ENCODE peak calls at places on chromosomes 4 and X, in six cellular contexts. C is stomach, X is K562, S is upper lobe of left lung, E is transverse colon, I is esophagus muscularis mucosa. B is an unnamed sample. For H3K9me3, the result is how much of the 10 kb centered on the place peaks cover.

GRCh38 chr4:83686166-83686565 is 150.3 kb downstream of the GPAT3 start:
- DNase-seq in C (no peak), E (no peak), I (no peak), S (no peak), X (no peak), B (no peak)

GRCh38 chr4:88964450-88964849 is 92.5 kb downstream of the FAM13A start:
- DNase-seq in X (no peak), I (no peak), C (no peak), S (no peak), E (no peak), B (no peak)

GRCh38 chr4:122458625-122459024 is 2.1 kb upstream of the IL2 start:
- DNase-seq in E (no peak), S (no peak), C (no peak), X (no peak), I (no peak), B (no peak)

GRCh38 chr4:2574863-2575262 is 38.4 kb downstream of the FAM193A start:
- DNase-seq in E (no peak), S (peak), X (no peak), I (no peak), C (no peak), B (no peak)

GRCh38 chrX:74343970-74344622 is 40.1 kb downstream of the ZCCHC13 start:
- DNase-seq in E (peak), X (peak), S (peak), I (no peak), C (peak), B (no peak)

GRCh38 chr4:8351931-8352367 is 82.4 kb downstream of the HTRA3 start:
- DNase-seq in I (no peak), S (peak), E (no peak), C (peak), X (no peak), B (peak)

GRCh38 chr4:31964691-31965090 is 1244.5 kb downstream of the PCDH7 start:
- DNase-seq in S (no peak), C (no peak), X (no peak), I (no peak), E (no peak), B (no peak)

GRCh38 chrX:112218388-112218787 is 135.8 kb upstream of the TRPC5 start:
- DNase-seq in C (no peak), S (no peak), I (no peak), X (no peak), E (no peak), B (no peak)

GRCh38 chrX:133985164-133986007 is at the start of gene GPC3:
- DNase-seq in S (no peak), C (peak), X (peak), I (no peak), E (peak), B (no peak)

GRCh38 chr4:148926861-148927260 is 484.6 kb upstream of the NR3C2 start:
- DNase-seq in C (peak), I (no peak), S (no peak), X (no peak), E (peak), B (no peak)

GRCh38 chrX:108199691-108200090 is 108.1 kb downstream of the ATG4A start:
- DNase-seq in C (no peak), X (peak), I (no peak), S (peak), E (no peak), B (no peak)

GRCh38 chr4:140116442-140117104 is 37.4 kb downstream of the MAML3 start:
- DNase-seq in E (no peak), I (no peak), C (no peak), S (no peak), X (no peak), B (no peak)

GRCh38 chr4:21625447-21625846 is 323.1 kb downstream of the KCNIP4 start:
- DNase-seq in I (no peak), X (no peak), S (no peak), C (no peak), E (no peak), B (no peak)

GRCh38 chrX:30973784-30974427 is 84.9 kb upstream of the TAB3 start:
- DNase-seq in I (no peak), E (no peak), X (peak), S (no peak), C (no peak), B (no peak)

GRCh38 chr4:84681488-84682274 is 98.8 kb downstream of the CDS1 start:
- DNase-seq in C (no peak), I (no peak), X (no peak), E (peak), S (peak), B (no peak)

GRCh38 chrX:13376857-13377441 is 57.1 kb upstream of the ATXN3L start:
- DNase-seq in C (no peak), X (no peak), S (peak), I (no peak), E (no peak), B (peak)

GRCh38 chrX:31717474-31717873 is 645.6 kb upstream of the FTHL17 start:
- DNase-seq in I (no peak), C (no peak), X (no peak), E (no peak), S (no peak), B (no peak)

GRCh38 chrX:43881410-43882293 is 598 bp downstream of the MAOB start:
- DNase-seq in X (no peak), E (peak), S (no peak), I (no peak), C (no peak), B (no peak)

GRCh38 chrX:52346462-52347165 is 22.2 kb upstream of the XAGE2 start:
- DNase-seq in I (no peak), X (no peak), C (no peak), S (no peak), E (no peak), B (no peak)

GRCh38 chrX:31233941-31234496 is 162.2 kb upstream of the FTHL17 start:
- DNase-seq in C (no peak), E (no peak), I (no peak), X (no peak), S (no peak), B (no peak)

GRCh38 chr4:184099541-184099966 is 118.1 kb downstream of the ENPP6 start:
- DNase-seq in S (no peak), X (no peak), E (no peak), I (no peak), C (no peak), B (no peak)

GRCh38 chrX:143669395-143669794 is 33.5 kb upstream of the SLITRK4 start:
- DNase-seq in E (no peak), X (no peak), C (no peak), I (no peak), S (no peak), B (no peak)

GRCh38 chrX:29652484-29652883 is 562.9 kb upstream of the MAGEB2 start:
- DNase-seq in S (no peak), C (no peak), E (no peak), X (no peak), I (no peak), B (no peak)

GRCh38 chr4:106256190-106256589 is 59.8 kb downstream of the TBCK start:
- DNase-seq in X (no peak), E (no peak), I (no peak), S (no peak), C (no peak), B (no peak)

GRCh38 chr4:8046925-8047541 is 107.4 kb upstream of the AFAP1 start:
- DNase-seq in E (no peak), X (no peak), C (no peak), I (no peak), S (no peak), B (no peak)

GRCh38 chr4:86117781-86118302 is 242.0 kb downstream of the MAPK10 start:
- DNase-seq in I (no peak), C (no peak), S (no peak), E (no peak), X (no peak), B (no peak)

GRCh38 chrX:70168238-70169188 is 8.8 kb upstream of the DGAT2L6 start:
- DNase-seq in E (no peak), I (no peak), X (peak), S (no peak), C (no peak), B (no peak)

GRCh38 chrX:5959286-5959685 is 269.4 kb downstream of the NLGN4X start:
- DNase-seq in E (no peak), S (no peak), X (no peak), C (no peak), I (no peak), B (no peak)
- TF ChIP-seq POLR2AphosphoS5 in E (no peak), S (no peak), X (no peak), C (no peak), I (no peak), B (no peak)

GRCh38 chr4:142660728-142661127 is 185.4 kb downstream of the INPP4B start:
- DNase-seq in I (no peak), S (no peak), C (no peak), E (no peak), X (no peak), B (no peak)
- H3K9me3 ChIP-seq in I (under half), S (under half), C (under half), E (under half), X (under half), B (half or more)

DNA sequence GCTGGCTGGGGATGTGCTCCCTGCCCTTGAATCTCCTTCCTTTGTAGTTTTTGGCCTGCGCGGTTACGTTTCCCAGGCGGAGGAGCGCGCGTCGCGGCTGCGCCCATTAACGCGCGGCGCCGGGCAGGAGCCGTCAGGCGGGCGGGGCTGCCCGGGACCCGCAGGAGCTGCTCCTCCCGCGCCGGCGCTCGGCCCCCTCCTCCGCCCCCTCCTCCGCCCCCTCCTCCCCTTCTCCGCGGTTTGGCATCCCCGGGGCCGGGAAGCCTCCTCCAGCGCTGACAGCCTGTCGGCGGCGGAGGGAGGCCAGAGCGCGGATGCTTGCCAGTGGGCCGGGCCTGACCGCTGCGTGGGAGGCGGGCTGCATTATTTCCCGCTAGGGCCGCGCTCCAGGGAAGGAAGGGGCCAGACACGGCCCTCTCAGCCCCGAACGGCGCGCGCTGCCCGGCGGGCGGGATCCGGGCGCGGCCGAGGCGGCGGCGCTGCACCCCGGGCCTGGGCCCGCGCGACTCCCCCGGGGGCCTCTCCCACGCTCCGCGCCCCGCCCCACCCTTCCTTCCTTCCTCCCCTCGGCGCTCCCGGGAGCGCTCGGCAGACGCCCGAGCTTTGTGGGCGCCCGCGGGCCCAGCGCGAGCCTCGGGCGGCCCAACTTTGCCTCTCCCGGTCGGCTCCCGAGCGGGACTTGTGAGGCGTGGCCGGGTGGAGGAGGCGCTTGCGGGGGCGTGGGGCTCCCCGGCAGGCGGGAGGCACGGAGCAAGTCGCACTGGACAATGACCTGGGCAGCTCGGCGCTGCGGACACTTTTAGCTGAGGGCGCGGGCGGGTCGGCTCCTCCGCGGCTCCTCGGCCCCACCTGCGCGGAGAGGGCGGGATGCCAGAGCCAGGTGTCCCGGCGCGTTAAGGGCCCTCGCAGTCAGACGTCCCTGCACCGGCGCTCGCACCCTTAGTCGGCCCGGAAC is at the start of gene DCLK2:
- DNase-seq in X (peak), C (peak), I (peak), E (peak), S (peak), B (peak)
- TF ChIP-seq POLR2AphosphoS5 in X (no peak), C (peak), I (peak), E (peak), S (peak), B (no peak)

GRCh38 chr4:182205293-182205692 is 37.9 kb upstream of the TENM3 start:
- DNase-seq in S (no peak), E (no peak), C (no peak), X (no peak), I (peak), B (no peak)

GRCh38 chr4:182202650-182203049 is 40.6 kb upstream of the TENM3 start:
- DNase-seq in S (no peak), C (no peak), X (no peak), I (peak), E (no peak), B (no peak)

GRCh38 chr4:182201871-182202270 is 41.3 kb upstream of the TENM3 start:
- DNase-seq in E (no peak), I (no peak), S (no peak), C (no peak), X (no peak), B (no peak)

GRCh38 chr4:182206266-182206665 is 36.9 kb upstream of the TENM3 start:
- DNase-seq in E (no peak), I (peak), S (no peak), C (no peak), X (no peak), B (no peak)

DNA sequence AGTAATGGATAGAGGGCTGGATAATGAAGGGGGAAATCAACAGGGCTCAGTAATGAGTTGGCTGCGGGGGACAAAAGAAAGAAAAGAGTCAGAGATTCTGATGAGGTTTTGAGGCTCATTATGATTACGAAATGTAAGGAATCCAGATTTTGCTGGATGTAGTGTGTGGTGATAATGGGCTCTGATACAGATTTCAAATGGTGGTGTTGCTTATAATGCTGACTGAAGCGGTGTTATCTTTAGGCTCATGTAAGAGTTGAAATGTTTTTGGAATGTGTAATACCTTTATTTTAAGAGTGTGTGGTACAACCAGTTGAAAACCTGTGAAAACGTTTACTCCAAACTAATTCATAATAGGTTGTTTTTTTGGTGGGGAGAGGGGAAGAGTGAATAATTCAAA is 39.2 kb upstream of the TENM3 start:
- DNase-seq in S (no peak), X (no peak), E (no peak), C (no peak), I (no peak), B (no peak)
- H3K9me3 ChIP-seq in S (under half), X (under half), E (under half), C (under half), I (under half), B (under half)

GRCh38 chr4:173334085-173334890 is at the start of gene HMGB2:
- DNase-seq in C (peak), X (peak), I (peak), E (peak), S (peak), B (peak)
- TF ChIP-seq POLR2AphosphoS5 in C (peak), X (peak), I (peak), E (peak), S (peak), B (peak)

GRCh38 chrX:65136424-65136823 is 160.2 kb upstream of the ZC4H2 start:
- DNase-seq in E (no peak), X (no peak), S (no peak), I (no peak), C (no peak), B (no peak)
- H3K9me3 ChIP-seq in E (under half), X (under half), S (under half), I (under half), C (under half), B (under half)

GRCh38 chr4:99149620-99150019 is 5.5 kb upstream of the ADH4 start:
- DNase-seq in I (no peak), S (no peak), E (no peak), C (no peak), X (no peak), B (no peak)

GRCh38 chr4:99148545-99148944 is 4.4 kb upstream of the ADH4 start:
- DNase-seq in S (no peak), X (no peak), C (no peak), I (no peak), E (no peak), B (no peak)

GRCh38 chr4:99144070-99144469 is at the start of gene ADH4:
- DNase-seq in S (no peak), C (no peak), X (no peak), E (peak), I (no peak), B (no peak)
- TF ChIP-seq POLR2AphosphoS5 in S (no peak), C (no peak), X (no peak), E (no peak), I (no peak), B (no peak)

GRCh38 chr4:175986-176385 is 51.7 kb downstream of the ZNF718 start:
- DNase-seq in C (no peak), E (no peak), S (no peak), X (no peak), I (no peak), B (no peak)
- H3K9me3 ChIP-seq in C (under half), E (half or more), S (half or more), X (under half), I (half or more), B (half or more)

B was measured in breast epithelium.